ENCODE peak calls at places on chromosome 5, in four cellular contexts. One of them, this sample, is unnamed.

GRCh38 chr5:147234098-147234824 is 565 bp upstream of the STK32A start:
- DNase-seq in breast epithelium: no peak
- DNase-seq in Peyer's patch: no peak
- DNase-seq in psoas muscle: no peak
- DNase-seq in this sample: no peak

GRCh38 chr5:112883192-112883591 is 22.1 kb downstream of the SRP19 start:
- DNase-seq in breast epithelium: no peak
- DNase-seq in Peyer's patch: no peak
- DNase-seq in psoas muscle: no peak
- DNase-seq in this sample: no peak

GRCh38 chr5:150325426-150325825 is 22.7 kb upstream of the ARSI start:
- DNase-seq in breast epithelium: no peak
- DNase-seq in Peyer's patch: no peak
- DNase-seq in psoas muscle: no peak
- DNase-seq in this sample: no peak

GRCh38 chr5:124659798-124660197 is 86.6 kb downstream of the ZNF608 start:
- DNase-seq in breast epithelium: no peak
- DNase-seq in Peyer's patch: no peak
- DNase-seq in psoas muscle: no peak
- DNase-seq in this sample: no peak

GRCh38 chr5:163473613-163474243 is 13.3 kb downstream of the HMMR start:
- DNase-seq in breast epithelium: no peak
- DNase-seq in Peyer's patch: no peak
- DNase-seq in psoas muscle: no peak
- DNase-seq in this sample: no peak

GRCh38 chr5:179422213-179422839 is 77.1 kb upstream of the ADAMTS2 start:
- DNase-seq in breast epithelium: no peak
- DNase-seq in Peyer's patch: no peak
- DNase-seq in psoas muscle: no peak
- DNase-seq in this sample: no peak

GRCh38 chr5:149719666-149720065 is 10.4 kb upstream of the PPARGC1B start:
- DNase-seq in breast epithelium: no peak
- DNase-seq in Peyer's patch: no peak
- DNase-seq in psoas muscle: no peak
- DNase-seq in this sample: peak; percentile 48

GRCh38 chr5:133295520-133295919 is 243.7 kb downstream of the HSPA4 start:
- DNase-seq in breast epithelium: no peak
- DNase-seq in Peyer's patch: no peak
- DNase-seq in psoas muscle: no peak
- DNase-seq in this sample: no peak

GRCh38 chr5:91162534-91163381 is 220.4 kb downstream of the ARRDC3 start:
- DNase-seq in breast epithelium: peak; percentile 90
- DNase-seq in Peyer's patch: no peak
- DNase-seq in psoas muscle: no peak
- DNase-seq in this sample: peak; percentile 84

GRCh38 chr5:31124906-31125305 is 68.6 kb upstream of the CDH6 start:
- DNase-seq in breast epithelium: no peak
- DNase-seq in Peyer's patch: no peak
- DNase-seq in psoas muscle: no peak
- DNase-seq in this sample: no peak

GRCh38 chr5:176524138-176524537 is 13.1 kb downstream of the RNF44 start:
- DNase-seq in breast epithelium: no peak
- DNase-seq in Peyer's patch: no peak
- DNase-seq in psoas muscle: no peak
- DNase-seq in this sample: no peak

GRCh38 chr5:143309661-143310431 is 93.6 kb downstream of the NR3C1 start:
- DNase-seq in breast epithelium: no peak
- DNase-seq in Peyer's patch: no peak
- DNase-seq in psoas muscle: no peak
- DNase-seq in this sample: no peak

GRCh38 chr5:34474573-34475021 is 181.5 kb upstream of the RAI14 start:
- DNase-seq in breast epithelium: no peak
- DNase-seq in Peyer's patch: no peak
- DNase-seq in psoas muscle: no peak
- DNase-seq in this sample: no peak

GRCh38 chr5:151612689-151613427 is 21.7 kb upstream of the FAT2 start:
- DNase-seq in breast epithelium: no peak
- DNase-seq in Peyer's patch: no peak
- DNase-seq in psoas muscle: peak; percentile 65
- DNase-seq in this sample: no peak

GRCh38 chr5:76337949-76338589 is 65.0 kb upstream of the IQGAP2 start:
- DNase-seq in breast epithelium: peak; percentile 36
- DNase-seq in Peyer's patch: peak; percentile 34
- DNase-seq in psoas muscle: no peak
- DNase-seq in this sample: peak; percentile 77

GRCh38 chr5:177302354-177303110 is 987 bp downstream of the RAB24 start:
- DNase-seq in breast epithelium: no peak
- DNase-seq in Peyer's patch: peak; percentile 16
- DNase-seq in psoas muscle: peak; percentile 36
- DNase-seq in this sample: no peak

GRCh38 chr5:72517961-72518690 is 10.9 kb upstream of the ZNF366 start:
- DNase-seq in breast epithelium: no peak
- DNase-seq in Peyer's patch: peak; percentile 36
- DNase-seq in psoas muscle: peak; percentile 80
- DNase-seq in this sample: no peak
- H3K27ac ChIP-seq in breast epithelium: peak overlapping the region; percentile 16
- H3K27ac ChIP-seq in Peyer's patch: no peak overlapping the region
- H3K27ac ChIP-seq in psoas muscle: peak overlapping the region; percentile 71
- H3K27ac ChIP-seq in this sample: no peak overlapping the region

GRCh38 chr5:15571081-15571480 is 71.1 kb downstream of the FBXL7 start:
- DNase-seq in breast epithelium: no peak
- DNase-seq in Peyer's patch: no peak
- DNase-seq in psoas muscle: no peak
- DNase-seq in this sample: no peak
- H3K27me3 ChIP-seq in breast epithelium: no peaks in the 10 kb centered on the region
- H3K27me3 ChIP-seq in Peyer's patch: no peaks in the 10 kb centered on the region
- H3K27me3 ChIP-seq in psoas muscle: no peaks in the 10 kb centered on the region
- H3K27me3 ChIP-seq in this sample: no peaks in the 10 kb centered on the region

GRCh38 chr5:14440223-14440597 is 141.4 kb upstream of the OTULINL start:
- DNase-seq in breast epithelium: no peak
- DNase-seq in Peyer's patch: no peak
- DNase-seq in psoas muscle: no peak
- DNase-seq in this sample: no peak
- H3K27ac ChIP-seq in breast epithelium: peak overlapping the region; percentile 71
- H3K27ac ChIP-seq in Peyer's patch: no peak overlapping the region
- H3K27ac ChIP-seq in psoas muscle: peak overlapping the region; percentile 62
- H3K27ac ChIP-seq in this sample: no peak overlapping the region

GRCh38 chr5:90590-91547 is 1.1 kb upstream of the PLEKHG4B start:
- DNase-seq in breast epithelium: no peak
- DNase-seq in Peyer's patch: no peak
- DNase-seq in psoas muscle: no peak
- DNase-seq in this sample: no peak
- H3K27me3 ChIP-seq in breast epithelium: peaks cover 4% of the 10 kb centered on the region
- H3K27me3 ChIP-seq in Peyer's patch: no peaks in the 10 kb centered on the region
- H3K27me3 ChIP-seq in psoas muscle: peaks cover 66% of the 10 kb centered on the region
- H3K27me3 ChIP-seq in this sample: peaks cover 19% of the 10 kb centered on the region

DNA sequence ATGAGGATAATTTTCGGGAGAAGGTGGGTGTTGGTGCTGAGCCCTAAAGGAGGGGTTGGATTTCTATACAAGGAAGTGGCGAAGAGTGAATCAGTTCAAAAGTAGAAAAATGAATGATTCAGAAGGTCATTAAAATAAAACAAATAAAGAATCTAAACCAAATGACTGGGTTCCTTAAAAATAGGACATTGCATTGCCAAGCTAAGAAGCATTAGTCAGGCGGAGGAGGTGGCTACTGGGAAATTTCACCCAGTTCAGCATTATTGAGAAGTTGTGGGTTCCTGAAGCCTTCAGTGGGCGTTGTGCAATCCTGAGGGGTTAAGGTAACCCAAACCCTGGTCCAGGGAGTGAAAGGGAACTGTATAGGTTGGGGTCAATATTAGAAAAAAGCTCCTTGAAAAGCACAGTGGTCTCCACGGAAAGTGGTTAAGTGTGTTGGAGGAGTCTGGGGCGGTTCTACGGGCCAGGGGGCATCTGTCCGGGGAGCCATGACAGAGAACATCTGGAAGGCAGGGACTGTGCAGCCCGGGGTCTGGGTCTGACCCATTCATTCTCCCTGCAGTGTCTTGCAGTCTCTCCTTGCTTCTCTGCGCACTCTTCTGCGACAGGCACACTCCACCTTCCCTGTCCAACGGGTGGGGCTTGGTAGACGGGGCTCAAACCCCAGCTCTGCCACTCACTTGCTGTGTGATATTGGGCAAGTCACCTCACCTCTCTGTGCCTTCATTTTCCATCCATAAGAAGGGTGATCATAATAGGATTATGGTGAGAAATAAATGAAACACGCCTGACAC is 27.6 kb upstream of the DUSP1 start:
- DNase-seq in breast epithelium: no peak
- DNase-seq in Peyer's patch: no peak
- DNase-seq in psoas muscle: no peak
- DNase-seq in this sample: no peak
- H3K27ac ChIP-seq in breast epithelium: peak overlapping the region; percentile 87
- H3K27ac ChIP-seq in Peyer's patch: peak overlapping the region; percentile 51
- H3K27ac ChIP-seq in psoas muscle: peak overlapping the region; percentile 7
- H3K27ac ChIP-seq in this sample: peak overlapping the region; percentile 45

DNA sequence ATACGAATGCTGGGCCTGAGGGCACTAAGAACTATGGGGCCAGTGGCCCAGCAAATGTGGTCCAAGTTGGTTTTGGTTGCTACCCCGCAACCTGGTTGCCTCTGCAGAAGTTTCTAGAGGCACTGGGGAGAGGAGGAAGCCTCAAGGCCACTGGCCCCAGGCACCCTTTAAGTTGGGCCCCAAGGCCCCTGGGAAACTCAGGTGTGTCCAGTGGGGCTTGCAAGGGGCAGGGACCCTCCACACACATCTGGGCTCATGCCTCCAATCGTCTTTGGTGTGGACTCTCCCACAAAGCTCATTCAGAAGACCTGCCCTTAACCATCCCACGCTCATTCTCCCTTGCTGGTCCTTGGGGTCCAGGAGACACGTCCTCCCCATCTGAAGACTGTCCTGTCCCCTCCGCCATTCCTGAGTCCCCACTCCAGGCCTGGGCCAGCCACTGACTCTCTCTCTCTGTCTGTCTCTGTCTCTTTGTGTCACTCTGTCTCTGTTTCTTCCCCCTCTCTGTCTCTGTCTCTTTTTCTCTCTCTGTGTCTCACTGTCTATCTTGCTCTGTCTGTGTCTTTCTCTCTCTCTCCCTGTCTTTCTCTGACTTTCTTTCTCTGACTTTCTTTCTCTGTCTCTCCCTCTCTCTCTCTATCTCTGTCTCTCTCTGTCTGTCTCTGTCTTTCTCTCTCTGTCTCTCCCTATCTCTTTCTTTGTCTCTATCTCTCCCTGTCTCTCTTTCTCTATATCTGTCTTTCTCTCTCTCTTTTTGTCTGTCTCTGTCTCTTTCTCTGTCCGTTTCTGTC is 3.3 kb upstream of the SLC6A19 start:
- DNase-seq in breast epithelium: no peak
- DNase-seq in Peyer's patch: no peak
- DNase-seq in psoas muscle: peak; percentile 30
- DNase-seq in this sample: no peak
- H3K27me3 ChIP-seq in breast epithelium: no peaks in the 10 kb centered on the region
- H3K27me3 ChIP-seq in Peyer's patch: no peaks in the 10 kb centered on the region
- H3K27me3 ChIP-seq in psoas muscle: peaks cover 47% of the 10 kb centered on the region
- H3K27me3 ChIP-seq in this sample: peaks cover 12% of the 10 kb centered on the region

GRCh38 chr5:157143127-157143959 is 678 bp upstream of the MED7 start:
- DNase-seq in breast epithelium: peak; percentile 35
- DNase-seq in Peyer's patch: peak; percentile 48
- DNase-seq in psoas muscle: peak; percentile 59
- DNase-seq in this sample: peak; percentile 59
- H3K27ac ChIP-seq in breast epithelium: peak overlapping the region; percentile 88
- H3K27ac ChIP-seq in Peyer's patch: peak overlapping the region; percentile 95
- H3K27ac ChIP-seq in psoas muscle: peak overlapping the region; percentile 97
- H3K27ac ChIP-seq in this sample: peak overlapping the region; percentile 91

GRCh38 chr5:74865799-74866652 is at the start of gene FAM169A:
- DNase-seq in breast epithelium: no peak
- DNase-seq in Peyer's patch: no peak
- DNase-seq in psoas muscle: no peak
- DNase-seq in this sample: peak; percentile 47
- H3K27me3 ChIP-seq in breast epithelium: no peaks in the 10 kb centered on the region
- H3K27me3 ChIP-seq in Peyer's patch: no peaks in the 10 kb centered on the region
- H3K27me3 ChIP-seq in psoas muscle: peaks cover 47% of the 10 kb centered on the region
- H3K27me3 ChIP-seq in this sample: peaks cover 7% of the 10 kb centered on the region

This sample was measured in colonic mucosa.